ENCODE peak calls at places on chromosomes 12 and 14, in four cellular contexts. F is neural crest cell; N is CD4-positive, alpha-beta T cell; P is right cardiac atrium. I is an unnamed sample.
A peak's percentile ranks its signal among the peaks of the same experiment; 100 is the strongest.

GRCh38 chr12:102596016-102596415 is 115.7 kb upstream of the IGF1 start:
- DNase-seq in F (no peak), P (peak; percentile 24), N (no peak), I (no peak)

GRCh38 chr14:104396682-104397470 is 182.7 kb upstream of the C14orf180 start:
- DNase-seq in P (no peak), F (no peak), N (no peak), I (no peak)

GRCh38 chr12:122293081-122293480 is 26.8 kb upstream of the VPS33A start:
- DNase-seq in P (no peak), N (no peak), F (no peak), I (no peak)

GRCh38 chr14:73997108-73997943 is 21.8 kb downstream of the ENTPD5 start:
- DNase-seq in N (no peak), F (no peak), P (no peak), I (no peak)

GRCh38 chr12:106493531-106493930 is 89.3 kb upstream of the RFX4 start:
- DNase-seq in N (no peak), F (peak; percentile 31), P (no peak), I (no peak)

GRCh38 chr12:91778938-91779400 is 366.7 kb downstream of the BTG1 start:
- DNase-seq in F (no peak), N (peak; percentile 20), P (no peak), I (no peak)

GRCh38 chr12:114664661-114665320 is 19.2 kb downstream of the TBX3 start:
- DNase-seq in F (no peak), N (no peak), P (no peak), I (peak; percentile 26)

GRCh38 chr12:91396296-91396695 is 213.7 kb upstream of the DCN start:
- DNase-seq in P (no peak), N (no peak), F (no peak), I (no peak)

GRCh38 chr12:112979281-112979680 is 962 bp downstream of the OAS2 start:
- DNase-seq in P (no peak), F (no peak), N (peak; percentile 20), I (no peak)

GRCh38 chr12:87323369-87323768 is 705.8 kb downstream of the C12orf50 start:
- DNase-seq in P (no peak), N (no peak), F (no peak), I (no peak)

GRCh38 chr14:100779691-100780080 is 46.2 kb upstream of the MEG3 start:
- DNase-seq in N (no peak), F (no peak), P (no peak), I (no peak)

GRCh38 chr12:87687362-87687761 is 341.8 kb downstream of the C12orf50 start:
- DNase-seq in F (no peak), N (no peak), P (no peak), I (no peak)

GRCh38 chr12:116183741-116184141 is 93.8 kb downstream of the MED13L start:
- DNase-seq in N (no peak), F (no peak), P (no peak), I (no peak)

GRCh38 chr14:100706860-100707259 is 19.8 kb upstream of the DLK1 start:
- DNase-seq in N (no peak), F (no peak), P (no peak), I (no peak)

GRCh38 chr14:32711103-32711680 is 227.5 kb upstream of the NPAS3 start:
- DNase-seq in F (peak; percentile 49), N (no peak), P (no peak), I (no peak)

GRCh38 chr12:110796952-110797351 is 49.8 kb upstream of the CCDC63 start:
- DNase-seq in N (no peak), P (no peak), F (no peak), I (no peak)

GRCh38 chr14:104687601-104688504 is 1.6 kb upstream of the INF2 start:
- DNase-seq in N (no peak), P (peak; percentile 93), F (no peak), I (peak; percentile 91)

GRCh38 chr12:123670882-123671728 is at the start of gene TCTN2:
- DNase-seq in P (peak; percentile 98), N (peak; percentile 89), F (peak; percentile 94), I (peak; percentile 98)

GRCh38 chr14:98961191-98961590 is 310.8 kb downstream of the BCL11B start:
- DNase-seq in N (no peak), F (no peak), P (no peak), I (no peak)

GRCh38 chr14:68935761-68936209 is 43.3 kb downstream of the ACTN1 start:
- DNase-seq in N (no peak), F (no peak), P (peak; percentile 79), I (peak; percentile 61)

GRCh38 chr14:54001189-54001878 is 44.7 kb upstream of the BMP4 start:
- DNase-seq in N (no peak), P (no peak), F (no peak), I (no peak)

GRCh38 chr14:100540926-100541620 is 46.1 kb downstream of the BEGAIN start:
- DNase-seq in P (peak; percentile 57), N (no peak), F (no peak), I (peak; percentile 25)

GRCh38 chr14:37369446-37369845 is 171.7 kb downstream of the MIPOL1 start:
- DNase-seq in F (no peak), P (no peak), N (no peak), I (no peak)

GRCh38 chr12:80937391-80938238 is at the start of gene LIN7A:
- DNase-seq in N (no peak), P (peak; percentile 84), F (peak; percentile 41), I (peak; percentile 80)

GRCh38 chr12:29317556-29318363 is 63.2 kb downstream of the ERGIC2 start:
- DNase-seq in F (peak; percentile 3), P (no peak), N (peak; percentile 20), I (peak; percentile 49)